ENCODE peak calls at places on chromosomes 12 and 14, in seven cellular contexts. One of them, this sample, is unnamed.

GRCh38 chr12:79055926-79056674 is 191.5 kb downstream of the SYT1 start:
- DNase-seq in activated CD4-positive, alpha-beta T cell treated with anti-CD3 and anti-CD28 coated beads, Interleukin-2, amount 50 U/mL, for 1 hour: no peak
- DNase-seq in epithelial cell of esophagus: peak
- DNase-seq in uterus: no peak
- DNase-seq in HT-29: peak
- DNase-seq in effector memory CD8-positive, alpha-beta T cell: no peak
- DNase-seq in activated T-cell treated with anti-CD3 and anti-CD28 coated beads for 1 hour: no peak
- DNase-seq in this sample: no peak

GRCh38 chr14:24365600-24366374 is 2.2 kb upstream of the NFATC4 start:
- DNase-seq in epithelial cell of esophagus: peak
- DNase-seq in HT-29: peak
- DNase-seq in activated CD4-positive, alpha-beta T cell treated with anti-CD3 and anti-CD28 coated beads, Interleukin-2, amount 50 U/mL, for 1 hour: peak
- DNase-seq in activated T-cell treated with anti-CD3 and anti-CD28 coated beads for 1 hour: peak
- DNase-seq in effector memory CD8-positive, alpha-beta T cell: peak
- DNase-seq in uterus: peak
- DNase-seq in this sample: peak

GRCh38 chr12:59329457-59329856 is 266.4 kb upstream of the SLC16A7 start:
- DNase-seq in activated CD4-positive, alpha-beta T cell treated with anti-CD3 and anti-CD28 coated beads, Interleukin-2, amount 50 U/mL, for 1 hour: no peak
- DNase-seq in HT-29: no peak
- DNase-seq in activated T-cell treated with anti-CD3 and anti-CD28 coated beads for 1 hour: no peak
- DNase-seq in effector memory CD8-positive, alpha-beta T cell: no peak
- DNase-seq in uterus: no peak
- DNase-seq in epithelial cell of esophagus: no peak
- DNase-seq in this sample: no peak

GRCh38 chr12:90842477-90842876 is 112.5 kb downstream of the CCER1 start:
- DNase-seq in uterus: no peak
- DNase-seq in activated T-cell treated with anti-CD3 and anti-CD28 coated beads for 1 hour: no peak
- DNase-seq in effector memory CD8-positive, alpha-beta T cell: no peak
- DNase-seq in epithelial cell of esophagus: peak
- DNase-seq in HT-29: no peak
- DNase-seq in activated CD4-positive, alpha-beta T cell treated with anti-CD3 and anti-CD28 coated beads, Interleukin-2, amount 50 U/mL, for 1 hour: no peak
- DNase-seq in this sample: no peak

GRCh38 chr12:40534828-40535227 is 157.4 kb upstream of the CNTN1 start:
- DNase-seq in epithelial cell of esophagus: no peak
- DNase-seq in uterus: no peak
- DNase-seq in HT-29: no peak
- DNase-seq in activated T-cell treated with anti-CD3 and anti-CD28 coated beads for 1 hour: no peak
- DNase-seq in activated CD4-positive, alpha-beta T cell treated with anti-CD3 and anti-CD28 coated beads, Interleukin-2, amount 50 U/mL, for 1 hour: no peak
- DNase-seq in effector memory CD8-positive, alpha-beta T cell: no peak
- DNase-seq in this sample: no peak

GRCh38 chr14:20455355-20456300 is 602 bp downstream of the APEX1 start:
- DNase-seq in uterus: no peak
- DNase-seq in epithelial cell of esophagus: peak
- DNase-seq in activated CD4-positive, alpha-beta T cell treated with anti-CD3 and anti-CD28 coated beads, Interleukin-2, amount 50 U/mL, for 1 hour: no peak
- DNase-seq in effector memory CD8-positive, alpha-beta T cell: no peak
- DNase-seq in activated T-cell treated with anti-CD3 and anti-CD28 coated beads for 1 hour: no peak
- DNase-seq in HT-29: no peak
- DNase-seq in this sample: no peak

GRCh38 chr14:105389976-105390848 is 8.1 kb upstream of the TEX22 start:
- DNase-seq in effector memory CD8-positive, alpha-beta T cell: no peak
- DNase-seq in epithelial cell of esophagus: no peak
- DNase-seq in uterus: no peak
- DNase-seq in activated CD4-positive, alpha-beta T cell treated with anti-CD3 and anti-CD28 coated beads, Interleukin-2, amount 50 U/mL, for 1 hour: no peak
- DNase-seq in activated T-cell treated with anti-CD3 and anti-CD28 coated beads for 1 hour: no peak
- DNase-seq in HT-29: no peak
- DNase-seq in this sample: no peak

GRCh38 chr12:90428474-90428873 is 526.5 kb downstream of the CCER1 start:
- DNase-seq in effector memory CD8-positive, alpha-beta T cell: no peak
- DNase-seq in activated CD4-positive, alpha-beta T cell treated with anti-CD3 and anti-CD28 coated beads, Interleukin-2, amount 50 U/mL, for 1 hour: no peak
- DNase-seq in activated T-cell treated with anti-CD3 and anti-CD28 coated beads for 1 hour: no peak
- DNase-seq in epithelial cell of esophagus: no peak
- DNase-seq in uterus: no peak
- DNase-seq in HT-29: no peak
- DNase-seq in this sample: no peak

GRCh38 chr14:99231850-99232401 is 40.1 kb downstream of the BCL11B start:
- DNase-seq in uterus: no peak
- DNase-seq in activated T-cell treated with anti-CD3 and anti-CD28 coated beads for 1 hour: no peak
- DNase-seq in HT-29: no peak
- DNase-seq in epithelial cell of esophagus: no peak
- DNase-seq in effector memory CD8-positive, alpha-beta T cell: no peak
- DNase-seq in activated CD4-positive, alpha-beta T cell treated with anti-CD3 and anti-CD28 coated beads, Interleukin-2, amount 50 U/mL, for 1 hour: no peak
- DNase-seq in this sample: no peak

GRCh38 chr12:98294426-98294825 is 221.0 kb upstream of the TMPO start:
- DNase-seq in activated CD4-positive, alpha-beta T cell treated with anti-CD3 and anti-CD28 coated beads, Interleukin-2, amount 50 U/mL, for 1 hour: no peak
- DNase-seq in activated T-cell treated with anti-CD3 and anti-CD28 coated beads for 1 hour: no peak
- DNase-seq in epithelial cell of esophagus: no peak
- DNase-seq in uterus: no peak
- DNase-seq in effector memory CD8-positive, alpha-beta T cell: no peak
- DNase-seq in HT-29: no peak
- DNase-seq in this sample: no peak

GRCh38 chr14:68140111-68140741 is 320.6 kb downstream of the RAD51B start:
- DNase-seq in epithelial cell of esophagus: peak
- DNase-seq in uterus: peak
- DNase-seq in HT-29: peak
- DNase-seq in effector memory CD8-positive, alpha-beta T cell: no peak
- DNase-seq in activated CD4-positive, alpha-beta T cell treated with anti-CD3 and anti-CD28 coated beads, Interleukin-2, amount 50 U/mL, for 1 hour: no peak
- DNase-seq in activated T-cell treated with anti-CD3 and anti-CD28 coated beads for 1 hour: no peak
- DNase-seq in this sample: no peak

This sample was measured in activated T-helper 2 cell treated with anti-CD3 and anti-CD28 coated beads, Interferon-gamma antibody, Interleukin-2, Interleukin-4, amounts not matched to agents 10 μg/mL and 5 μg/mL and 100 μg/mL, durations not matched to agents 14 hours and 24 hours and 36 hours.